ENCODE peak calls at places on chromosome 1, in five cellular contexts. T is activated CD8-positive, alpha-beta T cell treated with anti-CD3 and anti-CD28 coated beads for 36 hours; U is midbrain; Y is NB4; V is prostate gland. L is an unnamed sample.

GRCh38 chr1:185017966-185018365 is 27.4 kb upstream of the RNF2 start:
- DNase-seq in T (no peak), U (no peak), Y (peak), V (no peak), L (no peak)

GRCh38 chr1:7658127-7658498 is 113.0 kb upstream of the VAMP3 start:
- DNase-seq in T (no peak), U (no peak), Y (no peak), V (no peak), L (no peak)

GRCh38 chr1:155455588-155456195 is 106.9 kb downstream of the ASH1L start:
- DNase-seq in T (no peak), U (no peak), Y (no peak), V (no peak), L (no peak)

GRCh38 chr1:201505505-201505893 is 1.4 kb downstream of the CSRP1 start:
- DNase-seq in T (no peak), U (no peak), Y (no peak), V (no peak), L (no peak)

GRCh38 chr1:159008744-159009188 is 941 bp upstream of the IFI16 start:
- DNase-seq in T (peak), U (no peak), Y (peak), V (no peak), L (peak)

GRCh38 chr1:245800901-245801605 is 646.3 kb downstream of the KIF26B start:
- DNase-seq in T (no peak), U (no peak), Y (no peak), V (no peak), L (no peak)

GRCh38 chr1:200317236-200317635 is 92.6 kb downstream of the ZNF281 start:
- DNase-seq in T (no peak), U (no peak), Y (no peak), V (no peak), L (no peak)

GRCh38 chr1:236465959-236466303 is 57.9 kb upstream of the LGALS8 start:
- DNase-seq in T (no peak), U (no peak), Y (no peak), V (peak), L (peak)

GRCh38 chr1:185663332-185663731 is 70.9 kb upstream of the HMCN1 start:
- DNase-seq in T (no peak), U (no peak), Y (no peak), V (no peak), L (no peak)

GRCh38 chr1:107140703-107141490 is at the start of gene NTNG1:
- DNase-seq in T (peak), U (no peak), Y (no peak), V (peak), L (no peak)

GRCh38 chr1:29524285-29525065 is 288.2 kb downstream of the PTPRU start:
- DNase-seq in T (no peak), U (no peak), Y (no peak), V (no peak), L (no peak)

GRCh38 chr1:246921481-246921880 is 10.3 kb downstream of the AHCTF1 start:
- DNase-seq in T (no peak), U (no peak), Y (no peak), V (no peak), L (no peak)

GRCh38 chr1:13487143-13487868 is 26.5 kb downstream of the LRRC38 start:
- DNase-seq in T (no peak), U (no peak), Y (no peak), V (no peak), L (peak)